ENCODE peak calls at places on chromosomes 5 and 9, in six cellular contexts. Y, V, N, I, W and H are unnamed samples.

GRCh38 chr9:136537896-136538598 is 7.8 kb downstream of the NOTCH1 start:
- DNase-seq in Y (no peak), V (no peak), N (no peak), I (no peak), W (peak), H (no peak)

GRCh38 chr9:125074976-125075375 is 68.4 kb downstream of the SCAI start:
- DNase-seq in Y (no peak), V (no peak), N (no peak), I (no peak), W (peak), H (peak)

GRCh38 chr9:7656648-7657047 is 142.9 kb downstream of the DMAC1 start:
- DNase-seq in Y (no peak), V (peak), N (no peak), I (no peak), W (peak), H (peak)

GRCh38 chr5:37662789-37663475 is 176.9 kb downstream of the GDNF start:
- DNase-seq in Y (no peak), V (no peak), N (no peak), I (no peak), W (no peak), H (no peak)

GRCh38 chr5:59660737-59661136 is 232.8 kb downstream of the PDE4D start:
- DNase-seq in Y (no peak), V (peak), N (no peak), I (peak), W (peak), H (no peak)

GRCh38 chr9:94134629-94135028 is 50.4 kb downstream of the PTPDC1 start:
- DNase-seq in Y (no peak), V (peak), N (no peak), I (no peak), W (no peak), H (no peak)

GRCh38 chr9:88387035-88387732 is 1.1 kb upstream of the SPIN1 start:
- DNase-seq in Y (peak), V (peak), N (no peak), I (no peak), W (peak), H (no peak)

GRCh38 chr9:135971892-135972291 is 10.7 kb upstream of the UBAC1 start:
- DNase-seq in Y (peak), V (peak), N (no peak), I (no peak), W (no peak), H (peak)